ENCODE peak calls at places on chromosomes 2 and 18, in four cellular contexts. N is MM.1S, B is kidney epithelial cell, T is transverse colon. L is an unnamed sample.

GRCh38 chr2:172288603-172289002 is 138.8 kb upstream of the ITGA6 start:
- DNase-seq in N (no peak), B (no peak), T (no peak), L (no peak)

GRCh38 chr2:42101641-42102605 is 54.1 kb downstream of the PKDCC start:
- DNase-seq in N (peak), B (peak), T (peak), L (peak)

GRCh38 chr2:10223932-10224720 is 78.6 kb upstream of the HPCAL1 start:
- DNase-seq in N (no peak), B (no peak), T (no peak), L (no peak)

GRCh38 chr18:79402977-79403722 is 7.4 kb downstream of the NFATC1 start:
- DNase-seq in N (no peak), B (no peak), T (peak), L (no peak)

GRCh38 chr18:54127759-54128378 is 96.6 kb downstream of the MBD2 start:
- DNase-seq in N (peak), B (no peak), T (no peak), L (no peak)

GRCh38 chr2:231364961-231365810 is 30.3 kb upstream of the B3GNT7 start:
- DNase-seq in N (no peak), B (no peak), T (peak), L (no peak)

GRCh38 chr18:76827205-76827885 is 5.0 kb downstream of the ZNF236 start:
- DNase-seq in N (peak), B (no peak), T (no peak), L (no peak)

GRCh38 chr18:67794512-67794911 is 278.0 kb upstream of the DSEL start:
- DNase-seq in N (no peak), B (no peak), T (no peak), L (no peak)

GRCh38 chr2:111227716-111228141 is 107.0 kb downstream of the BCL2L11 start:
- DNase-seq in N (no peak), B (peak), T (no peak), L (no peak)

GRCh38 chr18:56678836-56679565 is 27.8 kb downstream of the WDR7 start:
- DNase-seq in N (no peak), B (no peak), T (peak), L (no peak)

GRCh38 chr2:131656816-131657633 is 129.3 kb downstream of the CCDC74A start:
- DNase-seq in N (no peak), B (no peak), T (no peak), L (no peak)

GRCh38 chr2:46248171-46248570 is 49.0 kb upstream of the EPAS1 start:
- DNase-seq in N (no peak), B (no peak), T (no peak), L (no peak)

GRCh38 chr2:38435775-38436174 is 58.7 kb upstream of the ATL2 start:
- DNase-seq in N (no peak), B (no peak), T (no peak), L (no peak)
- H3K4me3 ChIP-seq in N (no peak), B (no peak), T (no peak), L (no peak)

GRCh38 chr2:197259470-197259999 is 51.0 kb downstream of the ANKRD44 start:
- DNase-seq in N (no peak), B (no peak), T (no peak), L (no peak)

GRCh38 chr2:197264332-197264731 is 46.2 kb downstream of the ANKRD44 start:
- DNase-seq in N (no peak), B (no peak), T (no peak), L (no peak)

GRCh38 chr2:197258580-197258979 is 52.0 kb downstream of the ANKRD44 start:
- DNase-seq in N (peak), B (no peak), T (no peak), L (peak)

GRCh38 chr2:197263077-197263476 is 47.5 kb downstream of the ANKRD44 start:
- DNase-seq in N (no peak), B (no peak), T (no peak), L (no peak)

GRCh38 chr2:197261808-197262226 is 48.8 kb downstream of the ANKRD44 start:
- DNase-seq in N (no peak), B (no peak), T (no peak), L (no peak)
- H3K4me3 ChIP-seq in N (no peak), B (no peak), T (no peak), L (peak)

DNA sequence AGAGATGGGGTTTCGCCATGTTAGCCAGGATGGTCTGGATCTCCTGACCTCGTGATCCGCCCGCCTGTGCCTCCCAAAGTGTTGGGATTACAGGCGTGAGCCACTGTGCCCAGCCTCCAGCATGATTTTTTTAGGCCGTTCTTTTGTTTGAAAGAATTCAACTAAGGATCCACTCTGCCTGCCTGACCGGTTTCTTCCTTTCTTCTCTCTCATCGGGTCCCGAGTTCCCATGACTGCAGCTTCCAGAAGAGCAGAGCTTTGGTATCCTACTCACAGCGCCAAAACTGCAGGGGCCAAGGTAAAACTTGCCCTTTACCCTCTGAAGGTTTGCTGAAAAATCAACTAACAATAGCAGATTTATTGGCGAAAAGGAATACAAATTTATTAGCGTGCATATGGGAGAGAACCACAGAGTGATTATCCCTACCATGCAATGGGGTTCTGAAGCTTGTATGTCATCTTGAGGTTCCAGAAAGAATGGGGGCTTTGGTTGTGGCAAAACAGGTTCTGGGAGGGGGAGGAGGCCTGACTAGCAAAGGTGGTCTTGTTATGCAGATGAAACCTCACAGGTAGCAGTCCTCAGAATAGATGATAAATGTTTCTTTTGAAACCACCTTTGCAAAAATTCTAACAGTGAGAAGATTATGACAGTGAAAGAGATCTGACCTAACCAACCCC is 87.0 kb upstream of the MSH6 start:
- DNase-seq in N (no peak), B (no peak), T (no peak), L (no peak)
- H3K4me3 ChIP-seq in N (no peak), B (no peak), T (no peak), L (no peak)

GRCh38 chr18:61333746-61334490 is 688 bp downstream of the CDH20 start:
- DNase-seq in N (no peak), B (no peak), T (no peak), L (peak)

GRCh38 chr18:61334951-61335736 is 1.9 kb downstream of the CDH20 start:
- DNase-seq in N (no peak), B (no peak), T (no peak), L (no peak)

GRCh38 chr18:61333271-61333745 is at the start of gene CDH20:
- DNase-seq in N (no peak), B (no peak), T (no peak), L (no peak)

GRCh38 chr18:61335737-61336555 is 2.7 kb downstream of the CDH20 start:
- DNase-seq in N (no peak), B (no peak), T (no peak), L (no peak)

DNA sequence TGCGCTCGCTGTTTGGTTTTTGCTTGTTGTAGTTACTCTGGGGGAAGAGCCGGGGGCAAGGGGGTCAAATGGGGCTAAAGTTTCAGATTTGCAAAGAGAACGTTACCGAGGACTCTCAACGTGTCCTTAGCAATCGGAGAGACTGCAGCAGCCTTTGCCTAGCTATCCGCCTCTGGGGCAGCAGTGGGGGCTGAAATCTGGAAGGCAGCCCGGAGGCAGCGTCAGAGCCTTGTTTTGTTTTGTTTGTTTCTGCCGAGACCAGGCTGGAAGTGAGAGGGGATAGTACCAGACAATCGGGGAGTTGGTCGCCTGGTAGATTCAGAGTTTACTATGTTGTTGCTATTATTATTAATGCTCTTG is 1.2 kb downstream of the CDH20 start:
- DNase-seq in N (no peak), B (no peak), T (no peak), L (no peak)
- H3K4me3 ChIP-seq in N (no peak), B (peak), T (no peak), L (no peak)

DNA sequence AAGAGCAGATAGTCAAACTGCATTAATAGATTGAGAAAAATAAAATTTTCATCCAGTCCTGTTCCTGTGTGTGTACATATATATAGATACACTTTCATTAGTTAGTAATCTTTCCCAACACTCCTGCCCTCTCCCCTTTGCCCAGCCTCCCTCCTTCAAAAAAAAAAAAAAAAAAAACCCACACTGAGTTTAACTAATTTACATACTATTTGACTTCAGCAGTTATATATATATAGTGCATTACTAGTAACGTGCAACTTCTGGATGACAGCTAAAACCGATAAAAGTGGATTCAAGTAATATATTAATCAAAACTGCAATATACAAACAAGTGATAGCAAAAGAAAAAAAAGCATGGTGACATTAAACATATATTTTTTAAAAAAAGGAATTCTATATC is 1.4 kb downstream of the FIGN start:
- DNase-seq in N (no peak), B (no peak), T (no peak), L (no peak)
- H3K4me3 ChIP-seq in N (peak), B (peak), T (peak), L (no peak)

GRCh38 chr2:234025475-234025874 is 25.0 kb upstream of the SPP2 start:
- DNase-seq in N (peak), B (no peak), T (no peak), L (peak)
- H3K4me3 ChIP-seq in N (peak), B (no peak), T (peak), L (no peak)